ENCODE peak calls at places on chromosomes 11 and 22, in seven cellular contexts. T is HCT116, I is cardiac muscle cell, J is fibroblast of the aortic adventitia, Y is HFFc6, F is endothelial cell, K is WTC11. H is an unnamed sample.
A peak's percentile ranks its signal among the peaks of the same experiment; 100 is the strongest.

GRCh38 chr22:47274196-47274595 is 511.7 kb downstream of the TBC1D22A start:
- DNase-seq in I (no peak), F (no peak), K (no peak), Y (no peak), T (no peak), J (no peak), H (no peak)

GRCh38 chr11:118622376-118623290 is 15.2 kb downstream of the PHLDB1 start:
- DNase-seq in F (no peak), I (peak; percentile 61), T (peak; percentile 68), Y (peak; percentile 68), J (peak; percentile 63), K (no peak), H (peak; percentile 32)

GRCh38 chr22:46754110-46754799 is 8.2 kb upstream of the TBC1D22A start:
- DNase-seq in T (peak; percentile 90), I (peak; percentile 97), F (no peak), K (no peak), J (peak; percentile 96), Y (peak; percentile 98), H (no peak)

GRCh38 chr11:3123761-3124733 is 41.1 kb downstream of the OSBPL5 start:
- DNase-seq in K (peak; percentile 9), Y (peak; percentile 96), F (no peak), T (peak; percentile 34), J (peak; percentile 96), I (peak; percentile 96), H (no peak)

GRCh38 chr11:95699631-95700470 is 89.7 kb downstream of the FAM76B start:
- DNase-seq in T (no peak), J (peak; percentile 76), Y (no peak), I (peak; percentile 62), K (no peak), F (no peak), H (no peak)

GRCh38 chr11:130118165-130118564 is 41.4 kb upstream of the ST14 start:
- DNase-seq in I (no peak), K (no peak), J (no peak), F (no peak), T (no peak), Y (no peak), H (no peak)

GRCh38 chr11:11814614-11815452 is 26.9 kb upstream of the USP47 start:
- DNase-seq in K (no peak), T (no peak), I (no peak), J (no peak), Y (no peak), F (no peak), H (no peak)

GRCh38 chr11:7577883-7578242 is 64.1 kb downstream of the PPFIBP2 start:
- DNase-seq in T (no peak), J (peak; percentile 64), K (no peak), F (peak; percentile 34), Y (peak; percentile 53), I (peak; percentile 72), H (no peak)

GRCh38 chr11:17277024-17277584 is 565 bp downstream of the NUCB2 start:
- DNase-seq in F (no peak), K (no peak), Y (peak; percentile 58), J (peak; percentile 62), I (peak; percentile 52), T (no peak), H (no peak)

GRCh38 chr11:65560555-65561418 is 2.6 kb upstream of the LTBP3 start:
- DNase-seq in T (no peak), I (peak; percentile 69), K (peak; percentile 77), F (no peak), J (peak; percentile 66), Y (no peak), H (peak; percentile 64)

GRCh38 chr22:24428751-24429410 is 1.5 kb downstream of the ADORA2A start:
- DNase-seq in Y (no peak), T (no peak), J (no peak), F (no peak), I (no peak), K (no peak), H (no peak)

DNA sequence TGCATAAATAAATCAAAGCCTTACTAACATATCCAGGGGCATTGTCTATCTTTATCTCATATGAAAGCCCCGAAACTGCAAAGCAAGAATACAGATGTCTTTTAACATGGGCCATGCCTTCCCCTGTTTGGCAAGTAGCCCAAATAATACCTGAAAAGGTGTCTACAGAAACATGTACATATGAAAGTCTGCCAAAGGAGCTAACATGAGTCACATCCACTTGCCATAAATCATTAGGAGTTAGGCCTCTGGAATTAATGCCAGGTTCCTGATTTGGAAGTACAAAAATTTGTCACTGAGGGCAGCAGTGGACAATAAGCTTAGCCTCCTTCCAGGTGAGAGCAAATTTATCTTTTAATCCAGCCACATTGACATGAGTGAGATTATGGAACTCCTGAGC is 85.5 kb upstream of the PGR start:
- DNase-seq in T (no peak), Y (no peak), J (no peak), I (no peak), F (no peak), K (no peak), H (no peak)
- TF ChIP-seq CTCF in T (no peak), Y (no peak), J (no peak), I (no peak), F (no peak), K (no peak), H (no peak)

GRCh38 chr22:48943567-48944432 is 883.9 kb downstream of the BRD1 start:
- DNase-seq in F (peak; percentile 76), Y (no peak), T (no peak), K (peak; percentile 38), I (no peak), J (no peak), H (peak; percentile 55)
- TF ChIP-seq CTCF in F (peak; percentile 67), Y (peak; percentile 40), T (peak; percentile 67), K (no peak), I (no peak), J (no peak), H (peak; percentile 48)

DNA sequence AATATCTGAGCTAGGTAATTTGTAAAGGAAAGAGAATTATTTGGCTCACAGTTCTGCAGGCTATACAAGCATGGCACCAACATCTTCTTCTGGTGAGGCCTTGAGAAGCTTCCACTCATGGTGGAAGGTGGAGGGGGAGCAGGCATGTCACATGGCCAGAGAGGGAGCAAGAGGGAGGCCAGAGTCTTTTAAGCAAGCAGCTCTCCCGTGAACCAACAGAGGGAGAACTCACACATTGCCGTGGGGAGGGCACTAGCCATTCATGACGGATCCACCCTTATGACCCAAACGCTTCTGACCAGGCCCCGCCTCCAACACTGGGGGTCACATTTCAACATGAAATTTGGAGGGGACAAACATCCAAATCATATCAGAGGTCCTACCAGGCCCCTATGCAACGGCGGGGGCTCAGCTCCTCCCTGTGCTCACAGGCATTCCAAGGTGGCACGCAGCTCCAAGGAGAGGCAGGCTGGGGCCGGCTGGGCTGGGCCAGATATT is 4.6 kb downstream of the C11orf96 start:
- DNase-seq in J (no peak), F (no peak), Y (peak; percentile 39), I (peak; percentile 61), K (peak; percentile 39), T (peak; percentile 19), H (peak; percentile 22)
- TF ChIP-seq CTCF in J (peak; percentile 39), F (no peak), Y (peak; percentile 63), I (peak; percentile 50), K (no peak), T (peak; percentile 41), H (peak; percentile 9)

GRCh38 chr22:38402204-38402603 is 52.8 kb downstream of the KCNJ4 start:
- DNase-seq in K (no peak), Y (no peak), J (no peak), F (no peak), I (no peak), T (no peak), H (no peak)

GRCh38 chr22:38403806-38404205 is 51.2 kb downstream of the KCNJ4 start:
- DNase-seq in T (no peak), K (no peak), J (no peak), I (no peak), Y (no peak), F (no peak), H (no peak)

GRCh38 chr22:38401336-38402084 is 53.5 kb downstream of the KCNJ4 start:
- DNase-seq in Y (no peak), K (no peak), F (no peak), I (no peak), J (no peak), T (no peak), H (no peak)

GRCh38 chr22:38406617-38407016 is 48.4 kb downstream of the KCNJ4 start:
- DNase-seq in I (peak; percentile 50), T (no peak), K (no peak), J (no peak), Y (no peak), F (no peak), H (no peak)

DNA sequence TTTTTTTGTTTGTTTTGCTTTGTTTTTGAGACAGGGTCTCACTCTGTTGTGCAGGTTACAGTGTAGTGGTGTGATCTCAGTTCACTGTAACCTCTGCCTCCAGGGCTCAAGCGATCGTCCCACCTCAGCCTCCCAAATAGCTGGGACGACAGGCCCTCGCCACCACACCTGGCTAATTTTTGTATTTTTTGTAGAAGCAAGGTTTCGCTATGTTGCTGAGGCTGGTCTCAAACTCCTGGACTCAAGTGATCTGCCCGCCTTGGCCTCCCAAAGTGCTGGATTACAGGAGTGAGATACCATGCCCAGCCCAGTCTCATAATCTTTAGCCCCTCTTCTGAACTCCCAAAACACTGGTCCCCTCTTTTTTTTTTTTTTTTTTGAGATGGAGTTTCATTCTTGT is 50.6 kb downstream of the KCNJ4 start:
- DNase-seq in J (no peak), I (no peak), K (no peak), F (no peak), T (no peak), Y (no peak), H (no peak)
- TF ChIP-seq CTCF in J (no peak), I (no peak), K (no peak), F (no peak), T (no peak), Y (no peak), H (no peak)

GRCh38 chr11:86492370-86493030 is 117.8 kb downstream of the CCDC81 start:
- DNase-seq in K (no peak), T (no peak), I (peak; percentile 71), J (peak; percentile 51), F (no peak), Y (no peak), H (no peak)

GRCh38 chr11:86489442-86489841 is 114.8 kb downstream of the CCDC81 start:
- DNase-seq in I (no peak), T (no peak), K (no peak), J (no peak), Y (no peak), F (no peak), H (no peak)

GRCh38 chr11:86490582-86490981 is 115.9 kb downstream of the CCDC81 start:
- DNase-seq in I (peak; percentile 62), J (peak; percentile 69), T (no peak), Y (no peak), K (no peak), F (no peak), H (no peak)

GRCh38 chr11:86488553-86488952 is 113.9 kb downstream of the CCDC81 start:
- DNase-seq in T (no peak), Y (no peak), J (no peak), F (no peak), K (no peak), I (no peak), H (no peak)

DNA sequence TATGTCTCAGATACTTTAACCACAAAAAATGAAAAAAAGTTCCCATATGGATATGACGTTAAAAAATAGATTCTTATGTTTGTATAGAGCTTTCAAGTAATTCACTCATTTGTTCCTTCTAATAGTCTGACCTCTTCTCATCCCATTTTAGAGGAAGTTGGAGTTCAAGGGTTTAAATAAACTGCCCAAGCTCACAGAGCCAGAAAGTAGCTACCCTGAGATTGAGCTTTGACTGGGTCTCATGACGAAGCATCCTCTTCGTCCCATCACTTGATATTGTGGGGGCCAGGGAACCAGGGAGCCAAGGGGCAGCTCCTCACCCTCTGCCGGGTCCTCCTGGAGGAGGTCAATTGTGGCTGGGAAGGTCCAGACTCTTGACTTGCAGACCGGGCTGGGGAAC is 116.4 kb downstream of the CCDC81 start:
- DNase-seq in F (no peak), K (no peak), J (no peak), Y (no peak), I (no peak), T (no peak), H (no peak)
- TF ChIP-seq CTCF in F (no peak), K (no peak), J (no peak), Y (no peak), I (no peak), T (no peak), H (no peak)

GRCh38 chr11:79430280-79430679 is 10.6 kb downstream of the TENM4 start:
- DNase-seq in K (no peak), I (no peak), F (no peak), Y (no peak), T (no peak), J (no peak), H (no peak)
- TF ChIP-seq CTCF in K (no peak), I (no peak), F (no peak), Y (peak; percentile 32), T (no peak), J (no peak), H (no peak)

H was measured in nephron progenitor cell.